ENCODE peak calls at places on chromosomes 11 and 22, in six cellular contexts. One of them, this sample, is unnamed.

GRCh38 chr11:131723088-131723487 is 352.7 kb downstream of the NTM start:
- DNase-seq in testis: no peak
- DNase-seq in neural crest cell: no peak
- DNase-seq in A549: no peak
- DNase-seq in astrocyte of the cerebellum: no peak
- DNase-seq in cardiac fibroblast: peak
- DNase-seq in this sample: no peak

GRCh38 chr11:110894224-110894623 is 182.0 kb upstream of the ARHGAP20 start:
- DNase-seq in testis: no peak
- DNase-seq in neural crest cell: no peak
- DNase-seq in A549: no peak
- DNase-seq in astrocyte of the cerebellum: no peak
- DNase-seq in cardiac fibroblast: no peak
- DNase-seq in this sample: no peak

GRCh38 chr11:111870887-111871692 is at the start of gene ALG9:
- DNase-seq in testis: peak
- DNase-seq in neural crest cell: peak
- DNase-seq in A549: peak
- DNase-seq in astrocyte of the cerebellum: peak
- DNase-seq in cardiac fibroblast: peak
- DNase-seq in this sample: peak

GRCh38 chr11:43933608-43934358 is 8.7 kb upstream of the C11orf96 start:
- DNase-seq in testis: no peak
- DNase-seq in neural crest cell: no peak
- DNase-seq in A549: no peak
- DNase-seq in astrocyte of the cerebellum: no peak
- DNase-seq in cardiac fibroblast: peak
- DNase-seq in this sample: no peak

GRCh38 chr22:46501701-46502100 is 35.7 kb downstream of the CELSR1 start:
- DNase-seq in testis: no peak
- DNase-seq in neural crest cell: no peak
- DNase-seq in A549: no peak
- DNase-seq in astrocyte of the cerebellum: peak
- DNase-seq in cardiac fibroblast: peak
- DNase-seq in this sample: no peak

GRCh38 chr11:94185387-94186084 is 56.9 kb downstream of the PANX1 start:
- DNase-seq in testis: no peak
- DNase-seq in neural crest cell: no peak
- DNase-seq in A549: no peak
- DNase-seq in astrocyte of the cerebellum: peak
- DNase-seq in cardiac fibroblast: peak
- DNase-seq in this sample: no peak

GRCh38 chr11:86374121-86374520 is 566 bp upstream of the CCDC81 start:
- DNase-seq in testis: no peak
- DNase-seq in neural crest cell: no peak
- DNase-seq in A549: no peak
- DNase-seq in astrocyte of the cerebellum: no peak
- DNase-seq in cardiac fibroblast: no peak
- DNase-seq in this sample: no peak

GRCh38 chr22:19319281-19319680 is 27.8 kb upstream of the CLTCL1 start:
- DNase-seq in testis: no peak
- DNase-seq in neural crest cell: no peak
- DNase-seq in A549: no peak
- DNase-seq in astrocyte of the cerebellum: no peak
- DNase-seq in cardiac fibroblast: no peak
- DNase-seq in this sample: no peak

GRCh38 chr11:120061761-120062560 is 76.0 kb downstream of the TRIM29 start:
- DNase-seq in testis: peak
- DNase-seq in neural crest cell: peak
- DNase-seq in A549: no peak
- DNase-seq in astrocyte of the cerebellum: no peak
- DNase-seq in cardiac fibroblast: no peak
- DNase-seq in this sample: no peak

GRCh38 chr22:37032134-37032534 is 12.6 kb downstream of the MPST start:
- DNase-seq in testis: no peak
- DNase-seq in neural crest cell: no peak
- DNase-seq in A549: no peak
- DNase-seq in astrocyte of the cerebellum: no peak
- DNase-seq in cardiac fibroblast: no peak
- DNase-seq in this sample: no peak
- TF ChIP-seq CTCF in testis: no peak
- TF ChIP-seq CTCF in neural crest cell: no peak
- TF ChIP-seq CTCF in A549: no peak
- TF ChIP-seq CTCF in astrocyte of the cerebellum: no peak
- TF ChIP-seq CTCF in cardiac fibroblast: no peak
- TF ChIP-seq CTCF in this sample: no peak

GRCh38 chr11:70306586-70307033 is 36.1 kb downstream of the PPFIA1 start:
- DNase-seq in testis: no peak
- DNase-seq in neural crest cell: no peak
- DNase-seq in A549: no peak
- DNase-seq in astrocyte of the cerebellum: no peak
- DNase-seq in cardiac fibroblast: no peak
- DNase-seq in this sample: no peak
- TF ChIP-seq CTCF in testis: no peak
- TF ChIP-seq CTCF in neural crest cell: no peak
- TF ChIP-seq CTCF in A549: no peak
- TF ChIP-seq CTCF in astrocyte of the cerebellum: no peak
- TF ChIP-seq CTCF in cardiac fibroblast: no peak
- TF ChIP-seq CTCF in this sample: no peak

DNA sequence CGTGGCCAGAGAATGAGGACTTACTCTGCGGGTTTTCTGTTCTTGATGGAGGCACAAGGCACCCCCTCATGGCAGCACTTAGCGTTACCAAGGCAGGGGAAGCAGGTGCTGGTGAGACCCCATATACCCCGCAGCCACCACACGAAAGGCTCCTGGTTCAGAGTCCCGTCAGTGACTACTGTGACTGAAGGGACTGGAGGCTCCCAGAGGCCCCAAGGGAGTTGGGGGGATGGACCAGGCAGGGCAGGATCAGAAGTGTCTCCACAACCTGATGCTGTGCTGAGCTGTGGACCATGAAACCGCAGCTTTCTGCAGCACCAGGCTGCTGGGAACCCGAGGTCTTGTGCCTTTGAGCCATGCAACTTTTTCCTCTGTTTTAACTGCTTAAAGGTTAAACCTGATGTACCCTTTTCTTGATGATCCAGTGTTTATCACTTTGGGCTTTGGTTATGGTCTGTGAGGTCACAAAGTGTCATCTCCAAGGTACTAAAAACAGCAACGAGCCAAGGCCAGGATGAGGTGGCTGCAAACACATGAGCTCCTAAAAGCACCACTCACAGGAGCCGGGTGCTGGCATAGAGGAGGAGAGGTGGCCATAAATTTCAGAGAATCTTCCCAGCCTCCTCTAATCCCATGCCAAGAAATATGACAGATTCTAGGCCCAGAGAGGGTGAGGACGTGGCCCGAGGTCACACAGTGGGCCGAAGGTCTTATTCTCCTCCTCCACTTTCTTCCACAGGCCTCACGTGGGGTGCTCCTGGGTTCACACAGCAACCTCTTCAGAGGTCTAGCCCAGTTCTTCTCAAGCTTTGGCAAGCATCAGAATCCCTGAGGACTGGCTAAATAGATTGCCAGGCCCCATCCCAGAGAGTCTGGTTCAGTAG is 4.2 kb upstream of the LRRC32 start:
- DNase-seq in testis: no peak
- DNase-seq in neural crest cell: no peak
- DNase-seq in A549: no peak
- DNase-seq in astrocyte of the cerebellum: no peak
- DNase-seq in cardiac fibroblast: no peak
- DNase-seq in this sample: no peak
- TF ChIP-seq CTCF in testis: no peak
- TF ChIP-seq CTCF in neural crest cell: no peak
- TF ChIP-seq CTCF in A549: no peak
- TF ChIP-seq CTCF in astrocyte of the cerebellum: peak
- TF ChIP-seq CTCF in cardiac fibroblast: no peak
- TF ChIP-seq CTCF in this sample: no peak

DNA sequence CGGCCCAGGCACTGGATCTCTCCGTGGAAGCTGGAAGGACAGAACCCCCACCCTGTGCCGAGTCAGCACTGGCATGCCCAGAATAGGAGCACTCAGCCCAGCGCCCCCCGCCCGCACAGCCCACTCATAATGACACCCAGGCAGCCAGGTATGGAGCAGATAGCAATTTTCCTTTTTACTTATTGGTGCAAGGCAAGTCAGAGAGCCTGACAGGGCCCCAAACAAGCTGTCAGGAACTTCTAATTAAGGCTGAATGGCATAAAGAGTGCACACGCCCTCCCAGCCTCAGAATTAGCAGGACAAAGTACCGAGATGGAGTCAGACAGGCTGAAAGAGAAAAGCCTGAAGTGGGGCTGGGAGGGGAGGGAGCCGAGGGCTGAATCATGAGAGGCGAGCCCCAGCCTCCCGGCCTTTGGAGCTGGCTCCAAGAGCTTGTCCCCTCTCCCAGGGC is 76.9 kb downstream of the DSCAML1 start:
- DNase-seq in testis: no peak
- DNase-seq in neural crest cell: peak
- DNase-seq in A549: no peak
- DNase-seq in astrocyte of the cerebellum: no peak
- DNase-seq in cardiac fibroblast: no peak
- DNase-seq in this sample: no peak
- TF ChIP-seq CTCF in testis: no peak
- TF ChIP-seq CTCF in neural crest cell: no peak
- TF ChIP-seq CTCF in A549: no peak
- TF ChIP-seq CTCF in astrocyte of the cerebellum: no peak
- TF ChIP-seq CTCF in cardiac fibroblast: no peak
- TF ChIP-seq CTCF in this sample: no peak